ENCODE peak calls at places on chromosomes 13 and 19, in five cellular contexts. E is H9, C is IMR-90, N is mesenchymal stem cell, U is H1. P is an unnamed sample.

GRCh38 chr13:29067306-29067945 is 247.3 kb downstream of the MTUS2 start:
- DNase-seq in E (no peak), C (no peak), N (no peak), U (no peak), P (no peak)

GRCh38 chr13:52713894-52714293 is 25.7 kb downstream of the CNMD start:
- DNase-seq in E (no peak), C (no peak), N (no peak), U (no peak), P (no peak)

GRCh38 chr19:37938379-37938778 is 31.4 kb downstream of the SIPA1L3 start:
- DNase-seq in E (no peak), C (no peak), N (no peak), U (no peak), P (no peak)

GRCh38 chr13:27622881-27623280 is 1.2 kb downstream of the POLR1D start:
- DNase-seq in E (no peak), C (no peak), N (no peak), U (no peak), P (no peak)

GRCh38 chr19:55601127-55601526 is 1.0 kb downstream of the ZNF524 start:
- DNase-seq in E (no peak), C (no peak), N (no peak), U (no peak), P (no peak)

GRCh38 chr19:893775-894090 is 449 bp downstream of the RNU6-9 start:
- DNase-seq in E (no peak), C (no peak), N (no peak), U (no peak), P (no peak)

GRCh38 chr13:110665491-110666254 is 40.2 kb downstream of the CARS2 start:
- DNase-seq in E (no peak), C (no peak), N (no peak), U (no peak), P (no peak)

GRCh38 chr19:53511933-53512374 is 26.0 kb upstream of the ZNF331 start:
- DNase-seq in E (peak), C (peak), N (peak), U (peak), P (peak)

GRCh38 chr19:14661372-14661924 is 13.2 kb downstream of the ADGRE3 start:
- DNase-seq in E (no peak), C (no peak), N (no peak), U (no peak), P (no peak)

GRCh38 chr19:45901432-45901903 is 945 bp downstream of the MYPOP start:
- DNase-seq in E (peak), C (peak), N (peak), U (no peak), P (no peak)

GRCh38 chr19:45902651-45903625 is 525 bp upstream of the MYPOP start:
- DNase-seq in E (peak), C (peak), N (peak), U (peak), P (peak)

GRCh38 chr19:45900661-45901431 is 1.6 kb downstream of the MYPOP start:
- DNase-seq in E (peak), C (no peak), N (no peak), U (no peak), P (no peak)

GRCh38 chr19:45899919-45900589 is 2.4 kb downstream of the MYPOP start:
- DNase-seq in E (no peak), C (no peak), N (no peak), U (no peak), P (no peak)

GRCh38 chr19:45901912-45902650 is at the start of gene MYPOP:
- DNase-seq in E (peak), C (no peak), N (peak), U (no peak), P (no peak)
- H2AFZ ChIP-seq in E (no peak), C (peak), N (peak), U (peak), P (peak)

DNA sequence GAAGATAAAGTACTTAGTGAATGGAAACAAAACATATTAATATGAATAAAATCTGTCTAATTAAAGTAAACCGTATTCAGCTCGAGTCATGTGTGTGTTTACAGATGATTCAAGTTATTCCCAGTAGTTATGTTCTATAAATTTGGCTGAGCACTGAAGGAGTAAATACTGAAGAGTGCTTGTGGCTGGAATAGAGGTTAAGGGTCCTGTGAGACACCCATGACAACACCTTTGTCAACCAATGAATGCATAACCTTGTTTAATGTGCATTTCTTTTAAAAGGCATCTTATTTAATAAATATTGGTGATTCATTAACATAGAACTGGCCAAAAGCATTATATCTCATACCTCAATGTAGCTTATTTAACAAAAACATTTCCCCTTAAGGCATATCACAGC is 577.8 kb upstream of the SLITRK5 start:
- DNase-seq in E (no peak), C (peak), N (no peak), U (no peak), P (no peak)
- H2BK15ac ChIP-seq in E (no peak), C (peak), N (no peak), U (no peak), P (no peak)

DNA sequence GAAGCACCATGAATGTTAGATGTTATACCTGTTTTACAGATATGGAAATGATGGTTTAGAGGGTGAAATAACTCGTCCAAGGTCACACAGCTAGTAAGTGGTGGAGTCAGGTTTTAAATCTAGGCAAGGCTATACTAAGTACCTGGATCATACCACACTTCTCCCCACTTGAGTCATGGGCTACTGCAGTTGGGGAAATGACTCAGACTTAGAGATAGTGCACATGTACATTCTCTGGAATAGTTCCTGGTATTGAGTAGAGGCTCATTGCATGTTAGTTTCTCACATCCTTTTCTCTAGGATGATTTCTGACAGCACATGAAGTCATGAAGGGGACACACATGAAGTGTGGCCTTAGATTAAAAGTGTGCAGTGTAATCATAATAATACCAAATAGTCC is 76.2 kb upstream of the TNFSF11 start:
- DNase-seq in E (no peak), C (peak), N (peak), U (no peak), P (no peak)
- H3K27ac ChIP-seq in E (no peak), C (no peak), N (no peak), U (no peak), P (no peak)

DNA sequence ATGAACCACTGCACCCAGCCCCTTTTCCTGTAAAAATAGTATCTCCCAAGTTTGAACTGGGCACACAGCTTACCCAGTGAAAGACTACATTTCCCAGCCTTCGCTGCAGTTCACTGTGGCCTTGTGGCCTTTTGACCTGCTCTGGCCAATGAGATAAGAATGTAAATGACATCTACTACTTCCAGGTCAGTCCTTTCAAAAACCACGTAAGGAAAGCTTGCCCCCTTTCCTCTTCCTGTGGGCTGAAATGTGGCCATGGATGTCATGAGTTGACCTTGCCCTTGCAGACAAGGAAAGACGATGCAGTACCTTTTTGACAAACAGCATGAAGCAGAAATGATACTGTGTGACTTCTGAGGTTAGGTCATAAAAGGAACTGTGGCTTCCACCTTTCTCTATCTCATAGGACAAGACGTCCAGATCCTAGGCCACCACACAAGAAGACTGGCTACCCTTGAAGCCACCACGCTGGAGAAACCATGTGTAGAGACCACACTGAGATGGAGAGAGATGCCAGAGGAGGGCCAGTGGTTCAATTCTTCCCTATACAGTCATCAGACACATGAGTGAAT is 19.9 kb downstream of the ACER1 start:
- DNase-seq in E (no peak), C (no peak), N (no peak), U (no peak), P (no peak)
- H2AFZ ChIP-seq in E (no peak), C (no peak), N (no peak), U (no peak), P (peak)

DNA sequence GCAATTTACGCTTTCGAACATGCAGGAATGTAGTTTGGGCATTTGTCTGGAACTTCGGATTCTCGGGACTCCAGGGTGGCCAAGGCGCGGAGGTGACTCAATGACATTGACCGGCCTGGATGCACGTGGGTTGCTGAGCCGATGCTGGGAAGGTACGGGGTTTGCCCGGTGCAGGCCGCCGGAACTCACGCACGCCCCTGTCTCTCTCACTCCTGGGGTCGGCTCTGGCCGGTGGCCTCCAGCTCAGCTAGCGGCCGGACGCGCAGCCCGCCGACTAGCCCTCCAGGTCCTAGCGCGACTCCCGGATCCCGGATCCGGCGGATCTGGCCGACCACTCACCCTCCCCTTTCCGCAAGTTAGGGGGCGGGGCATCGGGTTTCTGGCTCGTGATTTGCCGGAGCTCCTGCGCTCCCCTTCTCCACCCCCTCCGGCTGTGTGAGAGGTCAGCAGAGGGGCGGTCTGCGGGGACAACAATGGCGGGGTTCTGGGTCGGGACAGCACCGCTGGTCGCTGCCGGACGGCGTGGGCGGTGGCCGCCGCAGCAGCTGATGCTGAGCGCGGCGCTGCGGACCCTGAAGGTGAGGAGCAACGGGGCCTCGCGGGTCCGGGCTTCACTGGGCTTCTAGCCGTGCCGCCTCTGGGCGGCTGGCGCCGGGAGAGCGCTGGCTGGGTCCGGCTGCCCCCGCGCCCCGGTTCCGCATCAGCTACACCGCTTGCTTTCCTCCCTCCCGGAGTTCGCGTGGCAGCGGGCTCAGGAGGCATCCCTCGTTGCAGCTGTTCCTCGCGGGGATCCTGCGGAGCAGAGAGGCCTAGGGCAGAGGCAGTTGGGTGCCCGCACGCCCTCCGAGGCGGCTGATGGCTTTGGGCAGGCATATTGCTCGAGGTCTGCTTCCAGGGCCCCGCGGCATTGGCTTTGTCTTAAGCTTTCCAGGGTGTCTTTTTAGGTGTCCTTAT is at the start of gene PCCA:
- DNase-seq in E (peak), C (peak), N (peak), U (peak), P (peak)
- H2BK15ac ChIP-seq in E (no peak), C (peak), N (peak), U (peak), P (peak)

GRCh38 chr13:26436914-26437313 is 120.6 kb upstream of the WASF3 start:
- DNase-seq in E (no peak), C (no peak), N (no peak), U (no peak), P (no peak)

DNA sequence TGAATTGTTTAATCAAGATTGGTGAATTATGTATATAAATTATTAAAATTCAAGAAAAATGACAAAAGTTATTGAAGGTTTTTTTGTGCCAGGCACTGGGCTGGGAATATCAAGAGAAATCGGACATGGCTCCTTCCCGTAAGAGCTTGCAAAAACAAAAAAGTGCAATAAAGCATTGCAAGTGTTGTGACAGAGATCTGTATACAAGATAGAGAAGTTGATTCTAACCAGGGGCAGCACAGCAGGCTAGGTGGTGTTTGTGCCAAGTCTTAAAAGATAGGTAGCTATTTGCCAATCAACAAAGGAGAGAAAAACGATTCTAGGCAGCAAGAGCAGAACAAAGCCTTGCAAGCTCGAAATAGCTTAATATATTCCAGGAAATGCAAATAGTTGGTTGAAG is 123.7 kb upstream of the WASF3 start:
- DNase-seq in E (no peak), C (no peak), N (no peak), U (no peak), P (no peak)
- H3K27ac ChIP-seq in E (no peak), C (no peak), N (no peak), U (no peak), P (no peak)

GRCh38 chr19:30670011-30670329 is 297.8 kb downstream of the ZNF536 start:
- DNase-seq in E (no peak), C (no peak), N (no peak), U (no peak), P (no peak)
- H2AFZ ChIP-seq in E (no peak), C (no peak), N (no peak), U (no peak), P (no peak)

GRCh38 chr13:54187461-54187860 is 1158.8 kb downstream of the OLFM4 start:
- DNase-seq in E (no peak), C (no peak), N (no peak), U (no peak), P (no peak)
- H2BK15ac ChIP-seq in E (no peak), C (no peak), N (no peak), U (no peak), P (no peak)

DNA sequence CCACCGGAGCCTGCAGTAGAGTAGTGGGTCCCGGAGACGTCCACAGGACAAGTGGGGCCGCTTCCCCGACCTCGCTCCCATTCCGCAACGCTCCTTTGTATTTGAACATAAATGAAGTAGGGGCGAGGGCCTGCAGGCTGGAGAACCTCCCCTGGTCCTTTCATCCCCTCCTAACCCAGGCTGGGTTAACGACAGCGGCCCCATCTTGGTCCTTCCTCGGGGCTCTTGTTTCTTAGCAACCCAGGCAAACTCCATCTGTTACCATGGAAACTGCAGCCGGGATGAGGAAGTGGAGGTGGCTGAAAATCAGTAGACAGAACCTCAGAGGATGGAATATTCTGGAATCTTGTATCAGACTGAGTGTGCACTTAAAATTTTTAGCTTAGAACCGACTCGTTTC is 132.6 kb upstream of the USP29 start:
- DNase-seq in E (no peak), C (no peak), N (no peak), U (no peak), P (no peak)
- H3K27ac ChIP-seq in E (no peak), C (no peak), N (no peak), U (no peak), P (no peak)

P was measured in neuronal stem cell.